ENCODE peak calls at places on chromosomes 16 and 17, in eight cellular contexts. A, G, T, F, S, Z, D and W are unnamed samples.
A peak's percentile ranks its signal among the peaks of the same experiment; 100 is the strongest.

GRCh38 chr16:19767497-19767896 is 49.4 kb downstream of the IQCK start:
- DNase-seq in S (no peak), Z (no peak), G (no peak), A (no peak), D (no peak), T (no peak), F (no peak), W (no peak)

GRCh38 chr16:49089533-49089932 is 192.1 kb downstream of the CBLN1 start:
- DNase-seq in F (no peak), Z (no peak), D (no peak), A (no peak), T (no peak), G (no peak), S (no peak), W (no peak)

GRCh38 chr17:61144876-61145564 is 254.6 kb upstream of the TBX2 start:
- DNase-seq in G (no peak), F (no peak), S (no peak), A (no peak), Z (no peak), T (no peak), D (no peak), W (no peak)

GRCh38 chr16:69861276-69862030 is 89.7 kb upstream of the CLEC18A start:
- DNase-seq in S (no peak), F (no peak), Z (no peak), G (peak; percentile 75), T (no peak), A (peak; percentile 3), D (no peak), W (no peak)

GRCh38 chr17:34146440-34147043 is 108.5 kb upstream of the CCL2 start:
- DNase-seq in S (no peak), Z (peak; percentile 40), D (peak; percentile 12), G (no peak), T (peak; percentile 87), F (peak; percentile 53), A (peak; percentile 17), W (no peak)

GRCh38 chr17:74574489-74575142 is 7.3 kb upstream of the CD300H start:
- DNase-seq in G (no peak), A (no peak), D (no peak), Z (no peak), T (no peak), F (no peak), S (no peak), W (no peak)

GRCh38 chr17:68352041-68352440 is 60.7 kb downstream of the ARSG start:
- DNase-seq in G (no peak), Z (no peak), T (no peak), D (no peak), S (no peak), F (no peak), A (no peak), W (no peak)

GRCh38 chr17:81583589-81584337 is 31.6 kb upstream of the FAAP100 start:
- DNase-seq in Z (no peak), D (no peak), S (no peak), G (peak; percentile 68), T (no peak), A (no peak), F (no peak), W (no peak)

GRCh38 chr17:60165976-60166375 is 16.2 kb downstream of the CA4 start:
- DNase-seq in D (no peak), F (no peak), G (no peak), S (no peak), Z (no peak), A (no peak), T (no peak), W (no peak)

GRCh38 chr16:85144026-85144915 is 32.0 kb upstream of the CIBAR2 start:
- DNase-seq in T (no peak), A (no peak), F (no peak), S (no peak), D (no peak), G (no peak), Z (peak; percentile 40), W (no peak)

GRCh38 chr16:28157768-28158535 is 53.8 kb downstream of the XPO6 start:
- DNase-seq in D (no peak), A (no peak), Z (no peak), S (no peak), G (peak; percentile 59), F (no peak), T (no peak), W (no peak)

GRCh38 chr17:80984749-80985148 is 6.9 kb upstream of the CHMP6 start:
- DNase-seq in Z (peak; percentile 48), T (no peak), S (no peak), F (no peak), G (peak; percentile 96), A (no peak), D (no peak), W (peak; percentile 87)

GRCh38 chr17:57892820-57893595 is 43.2 kb upstream of the MRPS23 start:
- DNase-seq in S (no peak), A (peak; percentile 36), G (peak; percentile 98), T (peak; percentile 97), F (peak; percentile 93), D (peak; percentile 69), Z (peak; percentile 92), W (peak; percentile 85)

GRCh38 chr17:8488931-8489330 is 53.2 kb downstream of the NDEL1 start:
- DNase-seq in D (no peak), F (peak; percentile 70), G (peak; percentile 98), S (no peak), T (peak; percentile 92), Z (no peak), A (no peak), W (no peak)

GRCh38 chr16:69365901-69366300 is 14.3 kb upstream of the TMED6 start:
- DNase-seq in Z (no peak), D (no peak), A (no peak), S (no peak), G (peak; percentile 55), T (no peak), F (no peak), W (no peak)

GRCh38 chr17:14196337-14196997 is 40.2 kb downstream of the CDRT15 start:
- DNase-seq in A (no peak), F (no peak), T (no peak), G (no peak), Z (no peak), S (no peak), D (no peak), W (no peak)

GRCh38 chr17:8016632-8017424 is 14.4 kb downstream of the GUCY2D start:
- DNase-seq in S (no peak), F (peak; percentile 64), D (no peak), Z (peak; percentile 68), G (no peak), T (peak; percentile 86), A (peak; percentile 36), W (no peak)

GRCh38 chr16:75002474-75002873 is 3.6 kb downstream of the ZNRF1 start:
- DNase-seq in D (no peak), A (no peak), F (no peak), T (peak; percentile 48), S (no peak), G (no peak), Z (no peak), W (peak; percentile 42)

GRCh38 chr17:49694847-49695697 is 12.7 kb downstream of the SLC35B1 start:
- DNase-seq in D (no peak), F (peak; percentile 74), Z (peak; percentile 46), T (peak; percentile 92), G (no peak), A (peak; percentile 32), S (peak; percentile 32), W (peak; percentile 57)

GRCh38 chr16:85878875-85879274 is 20.1 kb upstream of the IRF8 start:
- DNase-seq in T (peak; percentile 78), A (no peak), Z (peak; percentile 5), S (no peak), G (peak; percentile 71), F (no peak), D (no peak), W (peak; percentile 61)

GRCh38 chr16:5336898-5337297 is 239.3 kb upstream of the EEF2KMT start:
- DNase-seq in Z (no peak), G (no peak), S (no peak), A (no peak), D (no peak), F (no peak), T (no peak), W (no peak)

GRCh38 chr17:49703557-49704277 is 4.0 kb downstream of the SLC35B1 start:
- DNase-seq in G (peak; percentile 39), D (no peak), Z (peak; percentile 16), A (no peak), S (no peak), F (no peak), T (no peak), W (peak; percentile 51)

GRCh38 chr16:54460254-54460860 is 173.8 kb upstream of the IRX3 start:
- DNase-seq in F (no peak), Z (no peak), S (no peak), D (no peak), G (no peak), T (no peak), A (no peak), W (no peak)

GRCh38 chr17:42564815-42565522 is 1.9 kb upstream of the MLX start:
- DNase-seq in T (no peak), Z (no peak), A (no peak), D (no peak), S (no peak), F (peak; percentile 17), G (no peak), W (no peak)

GRCh38 chr17:77494664-77495435 is 354.1 kb downstream of the SEC14L1 start:
- DNase-seq in G (peak; percentile 68), S (no peak), D (peak; percentile 62), Z (peak; percentile 72), A (no peak), T (peak; percentile 96), F (peak; percentile 89), W (peak; percentile 93)

GRCh38 chr17:14791221-14791620 is 473.9 kb downstream of the PMP22 start:
- DNase-seq in D (no peak), A (no peak), S (no peak), F (no peak), T (no peak), Z (no peak), G (peak; percentile 24), W (no peak)